ENCODE peak calls at places on chromosome 10, in ten cellular contexts. S is GM12878, V is cardiac muscle cell, K is retinal pigment epithelial cell, Z is ascending aorta, B is GM12865, M is PC-3, N is mammary epithelial cell, X is body of pancreas, O is AG04449. R is an unnamed sample.

GRCh38 chr10:121570316-121570715 is 27.9 kb downstream of the FGFR2 start:
- DNase-seq in S (no peak), V (no peak), K (no peak), Z (no peak), B (no peak), M (no peak), N (no peak), X (no peak), O (no peak), R (no peak)

GRCh38 chr10:98858525-98858924 is 377.1 kb downstream of the HPSE2 start:
- DNase-seq in S (no peak), V (peak), K (no peak), Z (no peak), B (peak), M (peak), N (no peak), X (no peak), O (no peak), R (no peak)

GRCh38 chr10:86868353-86868752 is 89.1 kb downstream of the MMRN2 start:
- DNase-seq in S (no peak), V (peak), K (peak), Z (no peak), B (no peak), M (no peak), N (no peak), X (no peak), O (no peak), R (no peak)

GRCh38 chr10:103800789-103801540 is 54.4 kb downstream of the SH3PXD2A start:
- DNase-seq in S (peak), V (no peak), K (no peak), Z (no peak), B (peak), M (peak), N (peak), X (no peak), O (no peak), R (no peak)

GRCh38 chr10:71395621-71396020 is 1.1 kb upstream of the CDH23 start:
- DNase-seq in S (no peak), V (no peak), K (no peak), Z (no peak), B (no peak), M (no peak), N (no peak), X (no peak), O (no peak), R (no peak)

GRCh38 chr10:22325948-22326702 is 5.2 kb downstream of the BMI1 start:
- DNase-seq in S (no peak), V (no peak), K (no peak), Z (no peak), B (no peak), M (peak), N (peak), X (no peak), O (no peak), R (no peak)

GRCh38 chr10:62726142-62726541 is 78.4 kb upstream of the ADO start:
- DNase-seq in S (no peak), V (no peak), K (no peak), Z (no peak), B (peak), M (peak), N (peak), X (no peak), O (no peak), R (no peak)

GRCh38 chr10:70462349-70462984 is 16.1 kb upstream of the PALD1 start:
- DNase-seq in S (no peak), V (no peak), K (no peak), Z (peak), B (no peak), M (peak), N (peak), X (peak), O (no peak), R (no peak)

GRCh38 chr10:33537066-33537465 is 202.6 kb upstream of the NRP1 start:
- DNase-seq in S (no peak), V (no peak), K (no peak), Z (no peak), B (no peak), M (no peak), N (no peak), X (no peak), O (peak), R (no peak)

GRCh38 chr10:99460070-99460469 is 29.6 kb upstream of the GOT1 start:
- DNase-seq in S (no peak), V (no peak), K (no peak), Z (no peak), B (no peak), M (no peak), N (no peak), X (no peak), O (no peak), R (no peak)

GRCh38 chr10:123428302-123428701 is 237.9 kb upstream of the GPR26 start:
- DNase-seq in S (no peak), V (no peak), K (no peak), Z (no peak), B (no peak), M (peak), N (no peak), X (no peak), O (no peak), R (no peak)

GRCh38 chr10:86757110-86757790 is 831 bp downstream of the BMPR1A start:
- DNase-seq in S (no peak), V (peak), K (no peak), Z (no peak), B (peak), M (peak), N (peak), X (peak), O (no peak), R (no peak)

GRCh38 chr10:126177414-126178030 is 210.8 kb downstream of the ADAM12 start:
- DNase-seq in S (no peak), V (no peak), K (no peak), Z (no peak), B (no peak), M (no peak), N (no peak), X (no peak), O (no peak), R (no peak)

GRCh38 chr10:78229950-78230675 is 196.4 kb downstream of the RPS24 start:
- DNase-seq in S (no peak), V (no peak), K (no peak), Z (no peak), B (no peak), M (no peak), N (no peak), X (no peak), O (no peak), R (no peak)
- TF ChIP-seq CTCF in S (no peak), V (no peak), K (no peak), Z (no peak), B (no peak), M (no peak), N (no peak), X (no peak), O (no peak), R (no peak)

DNA sequence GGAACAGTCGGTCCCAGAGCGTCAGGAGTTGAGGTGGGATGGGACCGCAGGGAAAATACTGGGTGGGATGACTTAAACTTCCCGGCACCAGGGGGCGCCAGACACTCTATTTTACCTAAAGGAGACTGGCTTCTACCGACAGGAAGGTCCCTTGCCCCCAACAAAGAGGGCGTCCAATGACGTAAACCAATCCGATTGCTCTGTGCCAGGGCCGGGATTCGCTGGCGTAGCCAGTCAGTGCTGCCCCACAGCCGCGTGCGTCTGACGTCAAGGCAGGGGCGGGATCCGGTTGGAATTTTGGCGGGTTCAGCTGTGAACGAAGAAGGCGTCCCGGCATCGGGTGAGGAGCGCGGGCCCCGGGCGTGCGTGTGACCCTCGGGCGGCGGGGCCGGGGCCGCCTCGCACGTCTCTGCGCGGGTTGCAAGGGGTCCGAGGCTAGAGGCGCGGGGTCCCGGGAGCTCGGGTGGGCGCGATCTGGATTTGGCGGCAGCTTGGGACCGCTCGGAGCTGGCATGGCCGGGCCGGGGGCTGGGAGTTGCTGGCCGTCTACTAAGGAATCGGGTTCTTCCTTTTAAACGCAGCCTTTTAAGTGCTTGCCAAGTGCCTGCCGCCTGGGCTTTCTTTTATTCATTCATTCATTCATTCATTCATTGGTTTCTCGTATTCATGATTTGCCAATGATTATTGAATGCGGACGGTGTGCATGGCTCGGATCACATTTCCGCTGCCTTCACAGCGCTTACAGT is at the start of gene MCM10:
- DNase-seq in S (peak), V (peak), K (peak), Z (peak), B (peak), M (peak), N (peak), X (peak), O (peak), R (peak)
- H3K4me3 ChIP-seq in S (peak), V (peak), K (peak), Z (peak), B (peak), M (peak), N (peak), X (peak), O (peak), R (peak)

GRCh38 chr10:16116404-16117304 is 256.3 kb upstream of the MINDY3 start:
- DNase-seq in S (peak), V (peak), K (no peak), Z (no peak), B (peak), M (peak), N (peak), X (peak), O (no peak), R (no peak)
- TF ChIP-seq CTCF in S (peak), V (peak), K (peak), Z (peak), B (peak), M (peak), N (peak), X (peak), O (peak), R (peak)

DNA sequence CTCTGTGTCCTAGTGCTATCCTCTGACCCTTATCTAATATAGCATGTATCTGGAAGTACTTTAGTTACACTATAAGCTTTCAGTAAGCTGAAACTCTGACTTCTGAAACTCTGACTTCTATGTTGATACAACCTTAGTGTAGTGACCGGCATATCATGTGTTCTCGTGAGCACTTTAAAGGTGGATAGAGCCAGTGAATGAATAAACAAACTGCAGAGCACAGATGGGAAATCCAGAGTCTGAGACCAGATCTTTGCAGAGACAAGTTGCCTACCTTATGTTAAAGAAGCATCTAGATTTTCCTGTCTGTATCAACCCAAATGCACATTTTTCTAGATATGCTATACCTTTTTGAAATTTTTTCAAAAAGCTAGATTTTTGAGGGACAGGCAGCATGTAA is 3.5 kb downstream of the ACTA2 start:
- DNase-seq in S (no peak), V (no peak), K (no peak), Z (no peak), B (no peak), M (no peak), N (no peak), X (no peak), O (no peak), R (no peak)
- H3K4me3 ChIP-seq in S (no peak), V (no peak), K (no peak), Z (peak), B (no peak), M (no peak), N (no peak), X (no peak), O (peak), R (no peak)

GRCh38 chr10:11270858-11271179 is 253.1 kb downstream of the CELF2 start:
- DNase-seq in S (no peak), V (no peak), K (no peak), Z (no peak), B (no peak), M (no peak), N (no peak), X (no peak), O (no peak), R (no peak)
- TF ChIP-seq CTCF in S (no peak), V (no peak), K (no peak), Z (no peak), B (no peak), M (no peak), N (no peak), X (no peak), O (no peak), R (no peak)

DNA sequence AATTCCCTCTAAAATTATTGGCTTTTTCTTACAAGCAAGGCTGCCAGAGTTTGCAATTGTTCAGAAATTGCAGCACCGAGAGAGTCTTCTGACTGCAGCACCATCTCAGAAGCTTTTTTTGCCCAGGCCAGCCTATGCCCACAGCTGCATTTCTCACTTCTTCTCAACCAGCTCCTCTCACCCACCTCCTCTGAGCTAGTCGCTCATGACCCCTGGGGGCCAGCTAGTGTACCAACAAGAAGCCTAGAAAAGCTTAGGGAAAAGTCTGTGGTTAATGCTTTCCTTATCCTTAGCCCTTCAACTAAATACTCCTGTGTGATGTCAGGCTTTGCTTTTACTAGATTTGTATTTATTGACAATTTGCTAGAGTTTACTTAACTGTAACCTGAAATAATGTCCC is 264.9 kb downstream of the HTR7 start:
- DNase-seq in S (peak), V (peak), K (peak), Z (no peak), B (peak), M (peak), N (peak), X (peak), O (no peak), R (no peak)
- H3K4me3 ChIP-seq in S (no peak), V (no peak), K (no peak), Z (no peak), B (no peak), M (no peak), N (no peak), X (no peak), O (no peak), R (no peak)

GRCh38 chr10:84608126-84608525 is 279.7 kb downstream of the CCSER2 start:
- DNase-seq in S (peak), V (no peak), K (no peak), Z (no peak), B (peak), M (no peak), N (no peak), X (no peak), O (no peak), R (no peak)

GRCh38 chr10:84607523-84607922 is 279.1 kb downstream of the CCSER2 start:
- DNase-seq in S (no peak), V (no peak), K (no peak), Z (no peak), B (no peak), M (no peak), N (no peak), X (no peak), O (no peak), R (no peak)

GRCh38 chr10:84607044-84607443 is 278.7 kb downstream of the CCSER2 start:
- DNase-seq in S (no peak), V (no peak), K (no peak), Z (no peak), B (no peak), M (no peak), N (no peak), X (no peak), O (no peak), R (no peak)

GRCh38 chr10:84605802-84606201 is 277.4 kb downstream of the CCSER2 start:
- DNase-seq in S (no peak), V (no peak), K (no peak), Z (no peak), B (no peak), M (no peak), N (peak), X (no peak), O (no peak), R (no peak)

GRCh38 chr10:84606428-84606827 is 278.0 kb downstream of the CCSER2 start:
- DNase-seq in S (no peak), V (no peak), K (no peak), Z (no peak), B (no peak), M (no peak), N (no peak), X (no peak), O (no peak), R (no peak)
- TF ChIP-seq CTCF in S (no peak), V (no peak), K (no peak), Z (no peak), B (no peak), M (no peak), N (no peak), X (no peak), O (no peak), R (no peak)

GRCh38 chr10:48307584-48307983 is 1.1 kb downstream of the MAPK8 start:
- DNase-seq in S (no peak), V (no peak), K (no peak), Z (no peak), B (no peak), M (no peak), N (no peak), X (no peak), O (no peak), R (no peak)
- H3K4me3 ChIP-seq in S (peak), V (peak), K (peak), Z (peak), B (peak), M (peak), N (peak), X (peak), O (peak), R (peak)

DNA sequence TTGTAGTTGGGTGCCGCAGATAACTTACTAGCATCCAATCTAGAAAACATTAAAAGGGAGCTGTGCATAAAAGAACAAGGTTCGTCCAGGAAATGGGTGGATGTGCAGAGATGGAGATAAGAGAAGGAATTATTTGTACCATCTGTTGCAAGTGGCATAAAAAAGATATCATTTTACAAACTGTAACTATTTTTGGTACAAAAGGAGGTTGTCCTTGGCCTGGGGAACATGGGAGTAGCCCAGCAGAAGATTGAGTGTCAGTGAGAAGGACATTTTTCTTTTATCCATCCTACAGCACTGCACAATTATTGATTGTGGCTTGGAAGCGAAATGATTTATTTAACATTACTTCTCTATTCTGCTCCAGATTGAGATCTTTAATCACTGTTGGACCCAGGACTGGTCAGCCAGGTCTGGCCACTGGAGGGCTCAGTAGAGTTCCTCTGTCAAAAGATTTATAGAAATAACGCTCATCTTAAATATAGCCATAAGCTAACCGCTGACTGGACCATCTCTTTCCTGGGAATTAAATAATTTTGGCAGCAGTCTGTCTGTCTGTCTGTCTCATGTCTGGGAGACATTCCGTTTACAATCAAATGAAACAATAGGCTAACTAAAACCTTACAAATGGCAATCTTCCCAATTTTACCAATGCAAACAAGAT is 254.1 kb downstream of the KIAA1217 start:
- DNase-seq in S (no peak), V (no peak), K (no peak), Z (no peak), B (no peak), M (peak), N (no peak), X (no peak), O (no peak), R (no peak)
- TF ChIP-seq CTCF in S (no peak), V (peak), K (peak), Z (no peak), B (no peak), M (peak), N (peak), X (peak), O (no peak), R (peak)

R was measured in AG09309.